ENCODE peak calls at places on chromosomes 13 and 19, in six cellular contexts. Y, O, W, L, N and X are unnamed samples. For H3K9me3, the result is how much of the 10 kb centered on the place peaks cover.

GRCh38 chr13:37934339-37935191 is 65.0 kb upstream of the TRPC4 start:
- DNase-seq in L (no peak), W (no peak), O (no peak), N (no peak), Y (no peak), X (peak)

GRCh38 chr13:97627566-97627965 is 193.6 kb downstream of the RAP2A start:
- DNase-seq in L (no peak), W (peak), O (no peak), N (peak), Y (no peak), X (no peak)

GRCh38 chr19:3644351-3645066 is 17.9 kb upstream of the CACTIN start:
- DNase-seq in O (no peak), N (no peak), W (peak), L (no peak), Y (no peak), X (no peak)

GRCh38 chr13:112907916-112908315 is 61.1 kb upstream of the MCF2L start:
- DNase-seq in N (no peak), Y (no peak), W (no peak), L (no peak), O (no peak), X (peak)

GRCh38 chr13:48220592-48221300 is 12.3 kb upstream of the ITM2B start:
- DNase-seq in L (no peak), O (peak), N (no peak), W (no peak), Y (no peak), X (no peak)

GRCh38 chr19:49151339-49152217 is 3.6 kb downstream of the HRC start:
- DNase-seq in L (peak), Y (peak), W (peak), N (peak), O (no peak), X (peak)

GRCh38 chr13:101989798-101990350 is 412.0 kb downstream of the FGF14 start:
- DNase-seq in N (no peak), W (no peak), O (no peak), Y (no peak), L (no peak), X (no peak)

GRCh38 chr13:42524487-42525034 is 49.4 kb upstream of the TNFSF11 start:
- DNase-seq in O (no peak), L (no peak), W (no peak), N (no peak), Y (no peak), X (peak)

GRCh38 chr19:7366701-7367420 is 18.1 kb downstream of the ARHGEF18 start:
- DNase-seq in Y (no peak), W (peak), L (no peak), N (no peak), O (no peak), X (peak)

GRCh38 chr13:106033634-106034033 is 501.8 kb downstream of the EFNB2 start:
- DNase-seq in W (peak), Y (no peak), O (no peak), N (no peak), L (no peak), X (no peak)

GRCh38 chr19:873084-874019 is 13.9 kb downstream of the CFD start:
- DNase-seq in W (peak), L (peak), N (peak), O (peak), Y (peak), X (peak)

GRCh38 chr19:39307233-39307821 is 11.1 kb downstream of the IFNL1 start:
- DNase-seq in Y (no peak), N (no peak), L (peak), O (no peak), W (no peak), X (peak)

DNA sequence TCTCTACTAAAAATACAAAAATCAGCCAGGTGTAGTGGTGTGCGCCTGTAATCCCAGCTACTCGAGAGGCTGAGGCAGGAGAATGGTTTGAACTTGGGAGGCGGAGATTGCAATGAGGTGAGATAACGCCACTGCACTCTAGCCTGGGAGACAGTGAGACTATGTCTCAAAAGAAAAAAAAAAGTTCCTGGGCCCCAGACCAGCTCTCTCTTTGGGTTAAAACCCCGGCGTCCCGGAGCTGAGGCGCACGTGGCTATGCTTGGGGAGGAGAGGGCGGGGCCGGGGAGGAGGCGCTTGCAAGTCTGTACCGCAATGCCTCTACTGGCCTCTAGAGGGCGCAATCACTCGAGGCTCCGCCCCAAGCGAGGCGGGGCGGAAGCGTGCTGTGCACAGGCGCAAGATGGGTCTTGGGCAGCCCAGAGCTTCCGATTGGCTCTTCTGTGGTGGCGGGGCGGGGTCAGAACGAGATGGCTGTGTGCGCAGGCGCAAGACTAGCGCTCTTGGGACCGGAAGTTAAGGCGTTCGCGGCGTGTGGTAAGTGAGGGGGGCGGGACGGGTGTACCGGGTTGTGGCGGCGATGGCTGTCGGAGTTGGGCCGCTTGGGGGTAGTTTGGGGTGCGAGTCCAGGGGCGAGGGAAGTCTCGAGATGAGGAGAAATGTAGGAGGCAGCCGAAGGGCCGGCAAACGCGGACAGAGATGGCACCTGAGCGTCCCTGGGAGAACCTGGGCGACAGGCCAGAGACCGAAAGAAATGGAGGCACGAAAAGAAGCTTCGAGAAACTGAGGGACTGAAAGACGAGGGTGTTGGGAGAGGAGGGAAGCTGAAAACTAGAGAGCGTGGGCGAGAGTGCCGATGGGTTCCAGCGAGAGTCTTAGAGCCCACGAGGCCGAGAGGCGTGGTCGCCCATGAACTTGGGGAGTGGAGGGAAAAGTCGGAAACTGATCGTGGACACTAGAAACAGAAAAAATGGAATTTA is at the start of gene DHX34:
- DNase-seq in N (peak), L (peak), O (peak), W (peak), Y (peak), X (peak)
- H3K27ac ChIP-seq in N (peak), L (peak), O (peak), W (peak), Y (peak), X (peak)

DNA sequence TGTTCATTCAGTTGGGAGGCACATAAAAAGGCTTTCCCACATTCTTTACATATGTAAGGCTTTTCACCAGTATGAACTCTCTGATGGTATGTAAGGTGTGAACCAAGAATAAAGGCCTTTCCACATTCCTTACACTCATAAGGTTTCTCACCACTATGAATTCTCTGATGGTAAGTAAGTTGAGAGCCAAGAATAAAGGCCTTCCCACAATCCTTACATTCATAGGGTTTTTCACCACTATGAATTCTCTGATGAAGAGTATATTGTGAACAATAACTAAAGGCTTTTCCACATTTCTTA is 29.3 kb downstream of the ZNF571 start:
- DNase-seq in N (no peak), Y (no peak), L (no peak), O (no peak), W (no peak), X (no peak)
- H3K9me3 ChIP-seq in N (under half), Y (under half), L (half or more), O (half or more), W (half or more), X (under half)

GRCh38 chr19:32971012-32971595 is 654 bp downstream of the CEP89 start:
- DNase-seq in O (no peak), L (no peak), N (no peak), W (no peak), Y (no peak), X (no peak)
- H3K27ac ChIP-seq in O (no peak), L (no peak), N (no peak), W (peak), Y (no peak), X (no peak)

DNA sequence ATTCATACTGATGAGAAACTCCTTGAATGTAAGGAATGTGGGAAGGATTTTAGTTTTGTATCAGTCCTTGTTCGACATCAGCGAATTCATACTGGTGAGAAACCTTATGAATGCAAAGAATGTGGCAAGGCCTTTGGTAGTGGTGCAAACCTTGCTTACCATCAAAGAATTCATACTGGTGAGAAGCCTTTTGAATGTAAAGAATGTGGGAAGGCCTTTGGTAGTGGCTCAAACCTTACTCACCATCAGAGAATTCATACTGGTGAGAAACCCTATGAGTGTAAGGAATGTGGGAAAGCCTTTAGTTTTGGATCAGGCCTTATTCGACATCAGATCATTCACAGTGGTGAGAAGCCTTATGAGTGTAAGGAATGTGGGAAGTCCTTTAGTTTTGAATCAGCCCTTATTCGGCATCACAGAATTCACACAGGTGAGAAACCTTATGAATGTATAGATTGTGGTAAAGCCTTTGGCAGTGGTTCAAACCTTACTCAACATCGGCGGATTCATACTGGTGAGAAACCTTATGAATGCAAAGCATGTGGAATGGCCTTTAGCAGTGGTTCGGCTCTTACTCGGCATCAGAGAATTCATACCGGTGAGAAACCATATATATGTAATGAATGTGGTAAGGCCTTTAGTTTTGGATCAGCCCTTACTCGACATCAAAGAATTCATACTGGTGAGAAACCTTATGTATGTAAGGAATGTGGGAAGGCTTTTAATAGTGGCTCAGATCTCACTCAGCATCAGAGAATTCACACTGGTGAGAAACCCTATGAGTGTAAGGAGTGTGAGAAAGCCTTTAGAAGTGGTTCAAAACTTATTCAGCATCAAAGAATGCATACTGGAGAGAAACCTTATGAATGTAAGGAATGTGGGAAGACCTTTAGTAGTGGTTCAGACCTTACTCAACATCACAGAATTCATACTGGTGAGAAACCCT is 26.6 kb downstream of the ZNF345 start:
- DNase-seq in W (no peak), L (no peak), O (no peak), N (no peak), Y (no peak), X (no peak)
- H3K9me3 ChIP-seq in W (half or more), L (half or more), O (half or more), N (half or more), Y (half or more), X (under half)

DNA sequence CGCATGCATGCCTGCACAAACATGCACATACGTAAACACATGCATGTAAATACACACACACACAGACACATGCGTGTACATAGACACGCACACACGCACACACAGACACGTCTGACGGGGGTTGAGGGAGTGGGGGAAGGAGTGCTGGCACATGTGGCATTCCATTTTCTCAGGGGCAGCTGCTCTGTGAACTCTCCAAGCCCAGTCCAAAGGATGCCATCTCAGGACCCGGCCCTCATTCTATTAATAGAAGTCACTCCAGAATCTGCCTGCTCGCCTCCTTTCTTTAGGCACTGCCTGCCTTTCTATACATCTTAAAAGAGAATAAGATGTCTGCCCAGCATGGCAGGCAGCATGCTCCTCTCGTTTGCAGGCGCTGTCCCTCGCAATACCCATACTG is 5.3 kb downstream of the ARHGEF7 start:
- DNase-seq in L (no peak), Y (no peak), W (no peak), N (no peak), O (no peak), X (no peak)
- H3K27ac ChIP-seq in L (no peak), Y (no peak), W (peak), N (peak), O (no peak), X (no peak)

GRCh38 chr19:19711306-19711933 is 21.5 kb downstream of the ZNF14 start:
- DNase-seq in Y (no peak), L (no peak), N (no peak), W (no peak), O (no peak), X (no peak)

GRCh38 chr19:19704836-19705235 is 28.1 kb downstream of the ZNF14 start:
- DNase-seq in Y (no peak), N (no peak), O (no peak), L (no peak), W (no peak), X (no peak)

GRCh38 chr19:19711934-19712828 is 20.7 kb downstream of the ZNF14 start:
- DNase-seq in O (no peak), L (no peak), Y (no peak), N (no peak), W (no peak), X (no peak)

DNA sequence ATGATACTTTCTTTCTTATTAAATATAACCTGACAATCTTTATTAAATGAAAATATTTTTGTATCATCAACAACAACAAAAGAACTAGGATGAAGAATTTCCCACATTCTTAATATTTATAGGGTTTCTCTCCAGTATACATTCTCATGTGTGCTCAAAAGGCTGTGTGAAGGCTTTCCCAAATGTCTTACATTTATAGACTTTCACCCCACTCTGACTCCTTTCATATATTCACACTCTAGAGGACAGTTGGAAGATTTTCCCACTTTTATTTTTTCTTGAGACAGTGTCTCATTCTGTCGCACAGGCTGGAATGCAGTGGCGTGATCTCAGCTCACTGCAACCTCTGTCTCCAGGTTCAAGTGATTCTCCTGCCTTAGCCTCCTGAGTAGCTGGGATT is 22.4 kb downstream of the ZNF14 start:
- DNase-seq in Y (no peak), N (no peak), O (no peak), W (no peak), L (no peak), X (no peak)
- H3K9me3 ChIP-seq in Y (half or more), N (half or more), O (half or more), W (half or more), L (half or more), X (under half)

GRCh38 chr19:19039901-19040300 is 6.5 kb downstream of the ARMC6 start:
- DNase-seq in W (no peak), L (no peak), N (no peak), Y (no peak), O (peak), X (no peak)
- H3K27ac ChIP-seq in W (no peak), L (no peak), N (no peak), Y (no peak), O (no peak), X (no peak)

DNA sequence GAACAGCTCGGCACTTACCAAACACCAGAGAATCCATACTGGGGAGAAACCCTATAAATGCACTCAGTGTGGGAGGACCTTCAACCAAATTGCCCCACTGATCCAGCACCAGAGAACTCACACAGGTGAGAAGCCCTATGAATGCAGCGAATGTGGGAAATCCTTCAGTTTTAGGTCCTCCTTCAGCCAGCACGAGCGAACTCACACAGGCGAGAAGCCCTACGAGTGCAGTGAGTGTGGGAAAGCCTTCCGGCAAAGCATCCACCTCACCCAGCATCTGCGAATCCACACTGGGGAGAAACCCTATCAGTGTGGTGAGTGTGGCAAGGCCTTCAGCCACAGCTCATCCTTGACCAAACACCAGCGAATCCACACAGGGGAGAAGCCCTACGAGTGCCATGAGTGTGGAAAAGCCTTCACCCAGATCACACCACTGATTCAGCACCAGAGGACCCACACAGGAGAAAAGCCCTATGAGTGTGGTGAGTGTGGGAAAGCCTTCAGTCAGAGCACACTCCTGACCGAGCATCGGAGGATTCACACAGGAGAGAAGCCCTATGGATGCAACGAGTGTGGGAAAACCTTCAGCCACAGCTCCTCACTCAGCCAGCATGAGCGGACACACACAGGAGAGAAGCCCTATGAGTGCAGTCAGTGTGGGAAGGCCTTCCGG is 8.3 kb downstream of the ZNF135 start:
- DNase-seq in O (no peak), W (no peak), Y (no peak), L (no peak), N (no peak), X (no peak)
- H3K9me3 ChIP-seq in O (half or more), W (half or more), Y (half or more), L (half or more), N (half or more), X (under half)